ENCODE peak calls at places on chromosomes 12 and 14, in six cellular contexts. Y is activated T-helper 1 cell treated with anti-CD3 and anti-CD28 coated beads, Interleukin-2, amount 50 U/mL, for 16 hours; Q is astrocyte of the spinal cord; O is iris pigment epithelial cell; J is BJ; C is A549. M is an unnamed sample.

GRCh38 chr12:127681151-127681754 is 585.7 kb upstream of the TMEM132C start:
- DNase-seq in Y (no peak), Q (no peak), O (peak), J (no peak), C (no peak), M (no peak)

GRCh38 chr12:12804011-12804410 is 9.1 kb upstream of the DDX47 start:
- DNase-seq in Y (no peak), Q (peak), O (peak), J (no peak), C (peak), M (no peak)

GRCh38 chr12:65631621-65632111 is 192.6 kb upstream of the HMGA2 start:
- DNase-seq in Y (no peak), Q (peak), O (peak), J (peak), C (peak), M (peak)

GRCh38 chr12:65721541-65722190 is 102.6 kb upstream of the HMGA2 start:
- DNase-seq in Y (no peak), Q (no peak), O (no peak), J (no peak), C (no peak), M (no peak)

GRCh38 chr12:26489908-26490307 is 294.5 kb downstream of the SSPN start:
- DNase-seq in Y (no peak), Q (no peak), O (no peak), J (no peak), C (no peak), M (no peak)

GRCh38 chr12:122350444-122350843 is 72.0 kb downstream of the CLIP1 start:
- DNase-seq in Y (no peak), Q (peak), O (peak), J (no peak), C (no peak), M (no peak)

GRCh38 chr14:81400202-81400678 is at the start of gene STON2:
- DNase-seq in Y (no peak), Q (peak), O (peak), J (no peak), C (peak), M (no peak)

GRCh38 chr12:29278673-29279420 is 102.1 kb downstream of the ERGIC2 start:
- DNase-seq in Y (no peak), Q (no peak), O (peak), J (peak), C (no peak), M (no peak)

GRCh38 chr12:30975581-30975980 is 49.0 kb downstream of the TSPAN11 start:
- DNase-seq in Y (no peak), Q (no peak), O (no peak), J (no peak), C (no peak), M (no peak)

GRCh38 chr12:132152921-132153321 is 8.7 kb downstream of the NOC4L start:
- DNase-seq in Y (no peak), Q (no peak), O (no peak), J (no peak), C (no peak), M (no peak)

GRCh38 chr14:102916347-102917055 is 6.0 kb upstream of the AMN start:
- DNase-seq in Y (no peak), Q (no peak), O (no peak), J (no peak), C (no peak), M (no peak)

GRCh38 chr14:42779024-42779423 is 1172.3 kb downstream of the LRFN5 start:
- DNase-seq in Y (no peak), Q (peak), O (peak), J (no peak), C (no peak), M (no peak)

GRCh38 chr14:52106853-52107252 is 38.0 kb upstream of the NID2 start:
- DNase-seq in Y (no peak), Q (no peak), O (no peak), J (no peak), C (no peak), M (no peak)

GRCh38 chr12:119158004-119158776 is 20.5 kb upstream of the HSPB8 start:
- DNase-seq in Y (no peak), Q (no peak), O (no peak), J (no peak), C (no peak), M (no peak)

GRCh38 chr12:1811281-1811947 is 9.0 kb upstream of the LRTM2 start:
- DNase-seq in Y (peak), Q (peak), O (peak), J (no peak), C (no peak), M (no peak)

GRCh38 chr14:91412939-91413338 is 4.7 kb downstream of the CCDC88C start:
- DNase-seq in Y (no peak), Q (no peak), O (no peak), J (no peak), C (no peak), M (no peak)

GRCh38 chr14:36625436-36625835 is 36.2 kb upstream of the PAX9 start:
- DNase-seq in Y (no peak), Q (no peak), O (no peak), J (no peak), C (no peak), M (no peak)

GRCh38 chr12:29041621-29042020 is 107.5 kb upstream of the FAR2 start:
- DNase-seq in Y (no peak), Q (peak), O (peak), J (peak), C (no peak), M (no peak)

GRCh38 chr12:91007531-91008290 is 2.9 kb upstream of the EPYC start:
- DNase-seq in Y (no peak), Q (no peak), O (no peak), J (no peak), C (no peak), M (no peak)

GRCh38 chr12:9673404-9674225 is 4.1 kb downstream of the CLEC2D start:
- DNase-seq in Y (peak), Q (peak), O (peak), J (peak), C (peak), M (peak)

GRCh38 chr14:105945891-105946290 is 419.5 kb downstream of the TMEM121 start:
- DNase-seq in Y (no peak), Q (no peak), O (no peak), J (no peak), C (no peak), M (no peak)

GRCh38 chr12:4707306-4707705 is 12.9 kb upstream of the GALNT8 start:
- DNase-seq in Y (no peak), Q (no peak), O (no peak), J (no peak), C (no peak), M (no peak)

GRCh38 chr14:101563352-101563653 is 2.0 kb downstream of the DIO3 start:
- DNase-seq in Y (no peak), Q (no peak), O (no peak), J (no peak), C (no peak), M (no peak)

GRCh38 chr14:22847661-22848341 is 11.4 kb downstream of the MMP14 start:
- DNase-seq in Y (no peak), Q (peak), O (peak), J (no peak), C (no peak), M (no peak)

GRCh38 chr12:65152586-65152985 is 16.8 kb upstream of the LEMD3 start:
- DNase-seq in Y (no peak), Q (peak), O (peak), J (no peak), C (no peak), M (no peak)

GRCh38 chr12:45050751-45051489 is at the start of gene DBX2:
- DNase-seq in Y (no peak), Q (peak), O (no peak), J (no peak), C (no peak), M (no peak)